ENCODE peak calls at places on chromosome 16, in five cellular contexts. P is AG10803, Y is RWPE2, W is right lobe of liver, G is fibroblast of lung. Q is an unnamed sample.

GRCh38 chr16:30065943-30066881 is 652 bp downstream of the ALDOA start:
- DNase-seq in P (peak), Y (no peak), W (no peak), G (peak), Q (peak)

GRCh38 chr16:84581161-84581560 is 36.7 kb downstream of the COTL1 start:
- DNase-seq in P (no peak), Y (no peak), W (no peak), G (no peak), Q (no peak)

GRCh38 chr16:682493-683395 is 1.4 kb downstream of the JMJD8 start:
- DNase-seq in P (no peak), Y (no peak), W (no peak), G (no peak), Q (peak)

GRCh38 chr16:9546438-9546786 is 455.0 kb downstream of the HAPSTR1 start:
- DNase-seq in P (no peak), Y (no peak), W (no peak), G (no peak), Q (no peak)

GRCh38 chr16:27723711-27724490 is 174.0 kb downstream of the KATNIP start:
- DNase-seq in P (no peak), Y (no peak), W (no peak), G (no peak), Q (no peak)

GRCh38 chr16:72850021-72850420 is 197.9 kb downstream of the ZFHX3 start:
- DNase-seq in P (no peak), Y (no peak), W (no peak), G (no peak), Q (no peak)

GRCh38 chr16:22183901-22184614 is 21.8 kb downstream of the SDR42E2 start:
- DNase-seq in P (no peak), Y (no peak), W (no peak), G (no peak), Q (no peak)

GRCh38 chr16:48089053-48089792 is 66.6 kb downstream of the ABCC12 start:
- DNase-seq in P (no peak), Y (no peak), W (no peak), G (no peak), Q (no peak)

GRCh38 chr16:2975161-2975795 is 5.0 kb downstream of the PKMYT1 start:
- DNase-seq in P (no peak), Y (no peak), W (no peak), G (no peak), Q (no peak)

GRCh38 chr16:886084-886543 is 84.7 kb downstream of the LMF1 start:
- DNase-seq in P (no peak), Y (no peak), W (peak), G (peak), Q (peak)

GRCh38 chr16:30565526-30565925 is 6.0 kb downstream of the ZNF688 start:
- DNase-seq in P (no peak), Y (no peak), W (no peak), G (no peak), Q (no peak)

GRCh38 chr16:85428168-85428898 is 184.8 kb upstream of the GSE1 start:
- DNase-seq in P (no peak), Y (peak), W (peak), G (no peak), Q (peak)

GRCh38 chr16:534856-535445 is 7.4 kb downstream of the CAPN15 start:
- DNase-seq in P (no peak), Y (no peak), W (no peak), G (no peak), Q (no peak)

GRCh38 chr16:11498683-11499082 is 88.0 kb downstream of the LITAF start:
- DNase-seq in P (no peak), Y (no peak), W (no peak), G (no peak), Q (no peak)

GRCh38 chr16:11836653-11837244 is 14.6 kb downstream of the RSL1D1 start:
- DNase-seq in P (peak), Y (no peak), W (no peak), G (peak), Q (no peak)

GRCh38 chr16:11205754-11206459 is 50.1 kb downstream of the SOCS1 start:
- DNase-seq in P (peak), Y (no peak), W (peak), G (peak), Q (no peak)

GRCh38 chr16:83878838-83879237 is 20.1 kb upstream of the MLYCD start:
- DNase-seq in P (peak), Y (no peak), W (no peak), G (peak), Q (no peak)

GRCh38 chr16:48901712-48902374 is 291.9 kb upstream of the N4BP1 start:
- DNase-seq in P (no peak), Y (no peak), W (no peak), G (peak), Q (no peak)

DNA sequence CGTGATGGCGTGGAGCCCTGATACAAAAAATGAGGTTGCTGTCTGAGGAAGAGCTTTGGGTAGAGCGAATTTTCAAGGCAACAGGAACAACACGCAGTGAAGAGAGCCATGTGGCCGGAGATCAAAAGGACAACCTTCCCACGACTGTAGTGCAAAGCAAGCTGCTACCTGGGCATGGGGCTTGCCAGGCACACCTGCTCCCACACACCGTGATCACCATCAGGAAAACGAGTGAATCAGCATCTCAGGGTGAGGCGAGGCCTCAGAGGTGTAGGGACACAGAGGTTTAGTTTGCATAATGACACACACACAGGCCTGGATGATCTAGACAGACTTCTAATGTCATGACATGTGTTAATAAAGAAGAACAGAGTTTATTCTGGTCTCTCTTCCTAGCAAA is 65.7 kb downstream of the PARN start:
- DNase-seq in P (no peak), Y (no peak), W (peak), G (no peak), Q (peak)
- H3K4me3 ChIP-seq in P (no peak), Y (no peak), W (no peak), G (no peak), Q (no peak)

GRCh38 chr16:56279914-56280313 is 88.6 kb downstream of the GNAO1 start:
- DNase-seq in P (no peak), Y (no peak), W (no peak), G (no peak), Q (no peak)

GRCh38 chr16:56279132-56279531 is 87.8 kb downstream of the GNAO1 start:
- DNase-seq in P (no peak), Y (no peak), W (no peak), G (no peak), Q (no peak)

GRCh38 chr16:56278196-56278855 is 87.0 kb downstream of the GNAO1 start:
- DNase-seq in P (no peak), Y (no peak), W (no peak), G (no peak), Q (no peak)

GRCh38 chr16:56282455-56282854 is 91.2 kb downstream of the GNAO1 start:
- DNase-seq in P (no peak), Y (no peak), W (no peak), G (no peak), Q (no peak)

DNA sequence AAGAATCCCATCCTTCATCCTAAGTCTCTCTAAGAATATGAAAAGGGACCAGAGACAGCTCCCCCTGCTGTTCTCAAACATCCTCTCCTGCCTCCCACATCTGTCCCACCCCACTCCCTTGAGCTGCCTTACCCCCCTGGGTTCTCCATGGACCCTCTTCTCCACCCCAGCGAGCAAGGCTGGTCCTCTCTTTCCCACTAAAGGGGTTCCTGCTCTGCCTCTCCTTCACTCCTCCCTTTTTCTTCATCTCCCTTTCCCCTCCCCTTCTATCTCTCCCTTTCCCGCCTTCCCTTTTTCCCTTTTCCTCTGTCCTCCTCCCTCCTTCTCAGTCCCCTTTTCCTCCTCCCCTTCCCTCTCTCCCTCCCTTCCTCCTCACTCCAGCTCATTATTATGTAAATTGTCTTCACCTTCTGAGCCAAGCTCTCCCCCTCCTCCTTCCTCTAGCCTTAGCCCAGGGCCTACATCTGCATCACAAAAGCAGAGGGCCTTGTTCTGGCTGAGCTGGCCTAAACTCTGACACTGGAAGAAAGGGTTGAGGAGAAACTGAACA is 90.0 kb downstream of the GNAO1 start:
- DNase-seq in P (no peak), Y (no peak), W (no peak), G (no peak), Q (no peak)
- TF ChIP-seq CTCF in P (peak), Y (peak), W (peak), G (peak), Q (no peak)

GRCh38 chr16:17368511-17368910 is 102.2 kb downstream of the XYLT1 start:
- DNase-seq in P (no peak), Y (no peak), W (no peak), G (no peak), Q (no peak)

GRCh38 chr16:17369441-17369951 is 101.3 kb downstream of the XYLT1 start:
- DNase-seq in P (no peak), Y (no peak), W (peak), G (no peak), Q (no peak)

GRCh38 chr16:17367932-17368331 is 102.8 kb downstream of the XYLT1 start:
- DNase-seq in P (peak), Y (no peak), W (peak), G (peak), Q (no peak)

GRCh38 chr16:17370233-17371013 is 100.3 kb downstream of the XYLT1 start:
- DNase-seq in P (peak), Y (no peak), W (no peak), G (peak), Q (no peak)

GRCh38 chr16:17368951-17369350 is 101.8 kb downstream of the XYLT1 start:
- DNase-seq in P (no peak), Y (no peak), W (no peak), G (no peak), Q (no peak)
- H3K4me3 ChIP-seq in P (no peak), Y (no peak), W (no peak), G (no peak), Q (no peak)

DNA sequence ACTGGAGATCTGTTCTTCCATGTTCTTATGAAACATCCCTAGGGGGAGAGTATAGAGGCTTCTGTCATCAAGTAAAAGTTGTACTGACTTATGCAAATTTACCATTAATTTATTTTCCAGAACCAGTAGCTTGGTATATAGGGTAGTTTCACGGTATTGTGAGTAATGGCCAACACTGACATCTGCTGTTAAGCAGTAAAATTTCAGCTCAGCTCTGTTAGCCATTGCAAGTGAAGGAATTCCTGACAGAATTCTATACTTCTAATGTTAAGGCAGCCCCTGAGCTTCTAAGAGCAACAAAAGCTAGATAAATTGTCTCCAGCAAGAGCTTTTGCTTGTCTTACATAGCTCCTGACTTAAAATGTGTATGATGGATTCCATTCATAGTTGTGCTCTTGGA is 613.5 kb upstream of the C16orf82 start:
- DNase-seq in P (no peak), Y (no peak), W (no peak), G (no peak), Q (no peak)
- TF ChIP-seq CTCF in P (no peak), Y (peak), W (peak), G (no peak), Q (no peak)

DNA sequence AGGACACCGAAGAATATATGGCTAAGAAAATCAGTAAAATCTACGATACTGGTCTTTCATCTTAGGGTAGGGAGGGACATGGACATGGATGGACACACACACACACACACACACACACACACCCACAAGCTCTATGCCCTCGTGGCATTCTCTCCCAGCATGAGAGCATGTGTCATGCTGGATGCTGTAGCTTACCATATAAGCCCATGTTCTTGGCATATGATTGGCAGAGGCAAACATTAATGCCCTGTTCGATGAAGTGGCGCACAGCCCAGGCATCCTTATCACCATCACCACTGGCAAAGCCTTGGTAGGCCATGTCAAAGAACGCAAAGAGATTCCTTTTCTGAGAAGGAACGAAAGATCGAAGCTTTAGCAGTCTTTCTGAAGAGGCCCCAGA is 17.6 kb downstream of the GOT2 start:
- DNase-seq in P (no peak), Y (no peak), W (no peak), G (peak), Q (no peak)
- H3K4me3 ChIP-seq in P (no peak), Y (no peak), W (no peak), G (no peak), Q (no peak)

DNA sequence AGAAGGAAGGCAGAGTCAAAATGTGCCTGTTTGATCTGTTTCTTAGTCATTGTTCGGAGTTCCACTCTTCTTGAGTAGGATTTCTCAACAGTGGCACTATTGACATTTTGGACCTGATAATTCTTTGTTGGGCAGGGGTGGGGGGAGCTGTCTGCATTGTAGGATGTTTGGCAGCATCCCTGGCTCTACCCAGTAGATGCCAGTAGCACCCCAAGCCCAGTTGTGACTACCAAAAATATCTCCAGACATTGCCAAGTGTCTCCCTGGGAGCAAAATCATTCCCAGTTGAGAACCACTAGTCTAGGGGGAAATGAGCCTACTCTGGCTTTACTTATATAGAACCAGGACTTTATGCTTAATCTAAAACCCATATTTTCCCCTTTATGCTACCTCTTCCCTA is 1.1 kb upstream of the GFOD2 start:
- DNase-seq in P (no peak), Y (no peak), W (no peak), G (no peak), Q (no peak)
- TF ChIP-seq CTCF in P (no peak), Y (no peak), W (no peak), G (no peak), Q (no peak)

DNA sequence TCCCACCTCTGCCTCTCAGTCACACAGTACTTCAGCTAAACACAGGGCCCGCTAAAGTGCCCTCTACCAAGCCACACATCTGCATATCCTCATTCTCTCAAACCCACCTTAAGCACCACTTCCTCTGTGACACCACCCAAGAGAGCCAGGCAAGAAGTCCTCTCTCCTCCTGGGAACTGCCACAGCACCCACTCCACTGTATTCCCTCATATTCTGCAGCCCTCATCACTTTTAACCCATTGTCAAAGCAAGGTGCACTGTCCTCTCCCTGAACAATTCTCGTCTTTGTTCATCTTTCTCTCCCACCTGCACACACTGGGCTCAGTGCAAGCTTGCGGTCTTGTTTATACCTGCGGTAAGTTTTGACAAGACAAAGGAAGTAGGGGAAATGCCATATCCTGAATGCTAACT is 13.6 kb downstream of the CHD9 start:
- DNase-seq in P (no peak), Y (no peak), W (no peak), G (no peak), Q (no peak)
- H3K4me3 ChIP-seq in P (no peak), Y (no peak), W (no peak), G (no peak), Q (no peak)

GRCh38 chr16:19884611-19885455 is at the start of gene GPRC5B:
- DNase-seq in P (no peak), Y (no peak), W (peak), G (no peak), Q (peak)
- TF ChIP-seq CTCF in P (no peak), Y (peak), W (no peak), G (no peak), Q (no peak)

DNA sequence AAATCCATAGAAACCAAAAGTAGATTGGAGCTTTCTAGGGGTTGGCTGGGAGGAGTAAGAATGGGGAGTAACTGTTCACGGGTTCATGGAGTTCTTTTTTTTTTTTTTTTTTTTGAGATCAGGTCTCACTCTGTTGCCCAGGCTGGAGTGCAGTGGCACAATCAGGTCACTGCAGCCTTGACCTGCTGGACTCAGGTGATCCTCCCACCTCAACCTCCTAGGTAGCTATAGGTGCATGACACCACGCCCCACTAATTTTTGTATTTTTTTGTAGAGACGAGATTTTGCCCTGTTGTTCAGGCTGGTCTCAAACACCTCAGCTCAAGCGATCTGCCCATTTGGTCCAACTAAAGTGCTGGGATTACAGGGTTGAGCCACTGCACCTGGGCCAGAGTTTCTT is 1.5 kb downstream of the NMRAL1 start:
- DNase-seq in P (no peak), Y (no peak), W (no peak), G (no peak), Q (no peak)
- H3K4me3 ChIP-seq in P (no peak), Y (no peak), W (no peak), G (no peak), Q (no peak)